ENCODE peak calls at places on chromosomes 12 and 14, in four cellular contexts. V is HepG2, K is K562, R is GM12878. L is an unnamed sample.

GRCh38 chr12:130017571-130018449 is 114.0 kb upstream of the TMEM132D start:
- DNase-seq in R (no peak), K (no peak), V (no peak), L (no peak)

GRCh38 chr14:95482967-95483842 is 33.2 kb downstream of the SYNE3 start:
- DNase-seq in V (peak; percentile 49), K (peak; percentile 13), R (no peak), L (peak; percentile 46)

GRCh38 chr14:90740081-90740480 is 76.1 kb downstream of the TTC7B start:
- DNase-seq in V (no peak), K (no peak), R (no peak), L (no peak)

GRCh38 chr12:115044073-115044472 is 360.1 kb upstream of the TBX3 start:
- DNase-seq in K (no peak), V (no peak), R (no peak), L (peak; percentile 18)

GRCh38 chr12:6854036-6854435 is 2.1 kb downstream of the USP5 start:
- DNase-seq in K (no peak), V (peak; percentile 78), R (no peak), L (no peak)

GRCh38 chr14:44112774-44113460 is 394.2 kb downstream of the FSCB start:
- DNase-seq in K (no peak), V (no peak), R (no peak), L (no peak)

GRCh38 chr14:21308479-21309237 is 28.8 kb downstream of the RPGRIP1 start:
- DNase-seq in R (peak; percentile 88), V (peak; percentile 100), K (peak; percentile 51), L (peak; percentile 55)

GRCh38 chr12:132444957-132445883 is 44.7 kb upstream of the FBRSL1 start:
- DNase-seq in V (no peak), K (peak; percentile 71), R (no peak), L (no peak)

GRCh38 chr14:56081139-56081538 is 37.1 kb upstream of the PELI2 start:
- DNase-seq in R (no peak), K (no peak), V (no peak), L (no peak)

GRCh38 chr12:18217981-18218380 is 43.3 kb upstream of the PIK3C2G start:
- DNase-seq in V (no peak), R (no peak), K (no peak), L (no peak)

GRCh38 chr12:111788178-111788654 is 21.5 kb downstream of the ALDH2 start:
- DNase-seq in K (no peak), V (no peak), R (no peak), L (no peak)

GRCh38 chr12:1932264-1932777 is 13.9 kb upstream of the CACNA2D4 start:
- DNase-seq in K (no peak), V (no peak), R (no peak), L (no peak)

GRCh38 chr14:51500776-51501175 is 150.9 kb upstream of the FRMD6 start:
- DNase-seq in K (no peak), R (no peak), V (no peak), L (no peak)

GRCh38 chr12:79547735-79548347 is 142.9 kb downstream of the PAWR start:
- DNase-seq in R (peak; percentile 9), K (peak; percentile 11), V (peak; percentile 91), L (peak; percentile 34)

GRCh38 chr12:120495723-120496352 is at the start of gene DYNLL1:
- DNase-seq in R (peak; percentile 93), K (peak; percentile 96), V (peak; percentile 93), L (peak; percentile 91)

GRCh38 chr14:95522556-95522955 is 6.1 kb upstream of the SYNE3 start:
- DNase-seq in K (no peak), V (no peak), R (no peak), L (no peak)

GRCh38 chr12:100895197-100895596 is 100.6 kb downstream of the ANO4 start:
- DNase-seq in R (no peak), K (no peak), V (no peak), L (no peak)

GRCh38 chr14:71117839-71118743 is 210.8 kb downstream of the PCNX1 start:
- DNase-seq in R (no peak), V (peak; percentile 18), K (no peak), L (no peak)

GRCh38 chr12:39393179-39393578 is 49.7 kb downstream of the KIF21A start:
- DNase-seq in V (no peak), K (no peak), R (no peak), L (no peak)

GRCh38 chr12:94879542-94879941 is 124.0 kb downstream of the NDUFA12 start:
- DNase-seq in V (peak; percentile 5), R (no peak), K (peak; percentile 44), L (no peak)
- TF ChIP-seq REST in V (peak; percentile 71), R (peak; percentile 93), K (peak; percentile 93), L (peak; percentile 90)

GRCh38 chr12:64098709-64099354 is 123.3 kb downstream of the KICS2 start:
- DNase-seq in K (no peak), V (no peak), R (no peak), L (no peak)
- TF ChIP-seq YY1 in K (no peak), V (no peak), R (no peak), L (no peak)

DNA sequence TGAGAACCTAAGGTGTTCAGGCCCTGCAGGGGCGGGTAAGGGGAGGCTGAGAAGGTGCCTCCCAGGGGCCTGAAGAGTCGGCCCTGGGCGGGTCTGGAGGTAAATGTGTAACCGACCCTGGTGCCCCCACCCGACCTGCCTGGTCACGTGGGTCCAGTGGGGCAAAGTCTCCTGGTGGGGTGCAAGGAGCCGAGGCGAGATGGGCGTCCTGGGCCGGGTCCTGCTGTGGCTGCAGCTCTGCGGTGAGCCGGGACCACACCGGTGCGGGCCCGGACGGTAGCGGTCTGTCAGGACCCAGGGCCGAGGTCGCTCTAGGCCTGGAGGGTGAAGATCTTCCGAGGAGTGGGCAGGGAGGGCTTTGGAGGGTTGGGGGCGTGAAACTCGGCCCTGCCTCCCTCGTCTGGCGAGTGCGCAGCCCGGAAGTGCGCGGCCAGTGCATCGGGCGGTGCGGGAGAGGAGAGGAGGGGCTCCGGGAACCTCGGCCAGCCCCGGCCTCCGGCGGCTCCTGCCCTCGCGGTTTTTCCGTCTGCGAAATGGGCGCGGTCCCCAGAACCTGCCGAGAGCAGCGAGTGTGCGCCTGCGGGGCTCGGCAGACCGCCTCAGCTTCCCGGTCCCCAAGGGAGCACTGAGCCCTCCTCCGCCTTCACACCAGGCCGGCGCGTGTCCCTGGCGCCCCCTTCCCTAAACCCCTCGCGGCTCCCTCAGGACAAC is at the start of gene AMN:
- DNase-seq in R (no peak), K (peak; percentile 69), V (peak; percentile 64), L (no peak)
- TF ChIP-seq EZH2 in R (no peak), K (no peak), V (no peak), L (no peak)

DNA sequence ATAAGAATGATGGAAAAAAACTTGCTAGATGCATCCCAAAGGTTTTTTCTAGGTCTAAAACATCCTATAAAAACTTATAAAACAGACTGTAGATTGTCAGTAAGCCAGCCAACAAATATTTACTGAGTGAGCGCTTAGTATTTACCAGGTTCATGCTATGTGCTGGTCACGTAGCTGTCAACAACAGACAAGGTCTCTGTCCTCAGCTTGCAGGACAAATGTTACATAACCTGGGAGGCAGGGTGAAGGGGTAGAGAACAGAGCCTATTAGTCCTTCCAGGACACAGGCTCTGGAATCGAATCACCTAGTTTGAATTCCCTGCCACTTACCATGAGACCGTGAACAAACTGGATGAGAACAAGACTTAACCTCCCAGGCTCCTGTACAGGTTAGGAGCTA is 6.4 kb downstream of the NFYB start:
- DNase-seq in V (peak; percentile 65), K (no peak), R (no peak), L (no peak)
- TF ChIP-seq REST in V (no peak), K (no peak), R (no peak), L (no peak)

GRCh38 chr14:37824936-37825698 is 229.7 kb downstream of the TTC6 start:
- DNase-seq in R (no peak), K (no peak), V (no peak), L (no peak)
- TF ChIP-seq YY1 in R (no peak), K (no peak), V (no peak), L (no peak)

DNA sequence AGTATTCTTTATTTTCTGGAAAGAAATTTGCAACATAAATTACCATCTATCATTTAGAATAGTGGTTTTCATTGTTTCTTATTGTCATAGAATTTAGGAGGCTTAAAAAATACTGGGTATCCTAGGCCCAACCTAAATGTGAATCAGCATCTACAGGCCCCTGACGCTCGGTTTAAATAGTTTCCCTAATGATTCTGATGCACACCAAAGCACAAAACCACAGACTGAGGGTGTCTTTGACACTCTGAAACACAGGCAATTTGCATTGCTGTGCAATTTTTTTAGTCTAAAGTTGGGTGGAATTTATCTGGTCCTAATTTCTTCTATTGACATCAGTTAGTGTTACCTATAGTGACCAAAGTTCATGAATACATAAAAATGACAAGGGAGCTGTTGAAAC is 87.6 kb upstream of the SSTR1 start:
- DNase-seq in V (no peak), K (no peak), R (no peak), L (no peak)
- TF ChIP-seq EZH2 in V (no peak), K (no peak), R (no peak), L (no peak)

GRCh38 chr12:56081393-56082347 is 1.7 kb downstream of the ERBB3 start:
- DNase-seq in V (peak; percentile 99), K (no peak), R (no peak), L (no peak)
- TF ChIP-seq REST in V (no peak), K (no peak), R (no peak), L (no peak)

L was measured in HCT116.